ENCODE peak calls at places on chromosomes 1 and 21, in ten cellular contexts. U, W, I, J, D, T, X, R, A and Y are unnamed samples.

GRCh38 chr1:203088441-203088840 is 2.6 kb upstream of the MYOG start:
- DNase-seq in U (no peak), W (no peak), I (no peak), J (no peak), D (no peak), T (no peak), X (no peak), R (no peak), A (no peak), Y (no peak)

GRCh38 chr1:2874207-2875165 is 73.0 kb upstream of the TTC34 start:
- DNase-seq in U (no peak), W (no peak), I (no peak), J (no peak), D (no peak), T (no peak), X (no peak), R (no peak), A (no peak), Y (no peak)

GRCh38 chr1:17012775-17013501 is 1.2 kb upstream of the ATP13A2 start:
- DNase-seq in U (peak), W (peak), I (no peak), J (no peak), D (no peak), T (no peak), X (no peak), R (no peak), A (peak), Y (no peak)

GRCh38 chr1:236774926-236775325 is 20.2 kb upstream of the MTR start:
- DNase-seq in U (no peak), W (peak), I (peak), J (no peak), D (no peak), T (peak), X (no peak), R (peak), A (no peak), Y (peak)

GRCh38 chr1:154325583-154326545 is 539 bp downstream of the ATP8B2 start:
- DNase-seq in U (peak), W (peak), I (peak), J (peak), D (peak), T (no peak), X (peak), R (peak), A (no peak), Y (peak)

GRCh38 chr1:212035835-212036605 is 472 bp downstream of the DTL start:
- DNase-seq in U (no peak), W (no peak), I (no peak), J (no peak), D (peak), T (no peak), X (no peak), R (no peak), A (no peak), Y (peak)

GRCh38 chr21:32256873-32257620 is 21.8 kb downstream of the MIS18A start:
- DNase-seq in U (peak), W (peak), I (peak), J (peak), D (no peak), T (peak), X (peak), R (peak), A (peak), Y (peak)

GRCh38 chr1:244653439-244654283 is 735 bp downstream of the DESI2 start:
- DNase-seq in U (peak), W (peak), I (peak), J (no peak), D (peak), T (no peak), X (peak), R (peak), A (no peak), Y (peak)

GRCh38 chr1:30757196-30757949 is at the start of gene LAPTM5:
- DNase-seq in U (peak), W (peak), I (peak), J (no peak), D (peak), T (no peak), X (no peak), R (no peak), A (no peak), Y (peak)

GRCh38 chr1:180912801-180913616 is at the start of gene KIAA1614:
- DNase-seq in U (peak), W (peak), I (peak), J (no peak), D (no peak), T (no peak), X (peak), R (peak), A (no peak), Y (peak)

GRCh38 chr1:29569971-29570634 is 333.8 kb downstream of the PTPRU start:
- DNase-seq in U (no peak), W (peak), I (peak), J (peak), D (no peak), T (no peak), X (peak), R (peak), A (no peak), Y (peak)

GRCh38 chr1:243748706-243749283 is 101.2 kb downstream of the AKT3 start:
- DNase-seq in U (no peak), W (peak), I (peak), J (peak), D (peak), T (peak), X (peak), R (peak), A (no peak), Y (peak)

GRCh38 chr1:74485622-74486021 is 26.8 kb downstream of the LRRC53 start:
- DNase-seq in U (no peak), W (no peak), I (no peak), J (no peak), D (no peak), T (no peak), X (no peak), R (no peak), A (no peak), Y (no peak)

GRCh38 chr1:167934407-167935251 is 1.9 kb upstream of the DCAF6 start:
- DNase-seq in U (no peak), W (peak), I (peak), J (no peak), D (no peak), T (peak), X (no peak), R (peak), A (no peak), Y (peak)

GRCh38 chr1:202835548-202836072 is 24.9 kb downstream of the PCAT6 start:
- DNase-seq in U (no peak), W (no peak), I (peak), J (no peak), D (no peak), T (no peak), X (no peak), R (no peak), A (no peak), Y (no peak)

GRCh38 chr1:231690072-231690471 is 63.5 kb downstream of the DISC1 start:
- DNase-seq in U (no peak), W (no peak), I (no peak), J (no peak), D (no peak), T (no peak), X (no peak), R (no peak), A (no peak), Y (no peak)

GRCh38 chr1:151060241-151061011 is at the start of gene MLLT11:
- DNase-seq in U (peak), W (peak), I (peak), J (no peak), D (peak), T (peak), X (peak), R (peak), A (no peak), Y (peak)

GRCh38 chr1:14693996-14694395 is 95.5 kb downstream of the KAZN start:
- DNase-seq in U (no peak), W (no peak), I (no peak), J (no peak), D (no peak), T (no peak), X (no peak), R (no peak), A (no peak), Y (no peak)

GRCh38 chr1:30378023-30378596 is 345.3 kb downstream of the MATN1 start:
- DNase-seq in U (peak), W (no peak), I (no peak), J (no peak), D (no peak), T (no peak), X (no peak), R (no peak), A (no peak), Y (no peak)

GRCh38 chr1:45723248-45723930 is 27.1 kb downstream of the IPP start:
- DNase-seq in U (no peak), W (peak), I (peak), J (no peak), D (no peak), T (no peak), X (no peak), R (no peak), A (no peak), Y (no peak)

GRCh38 chr1:160987359-160988062 is 32.9 kb upstream of the ITLN2 start:
- DNase-seq in U (no peak), W (no peak), I (no peak), J (no peak), D (no peak), T (peak), X (no peak), R (no peak), A (no peak), Y (no peak)

GRCh38 chr1:115452600-115453329 is 114.7 kb upstream of the NGF start:
- DNase-seq in U (no peak), W (peak), I (no peak), J (no peak), D (no peak), T (no peak), X (no peak), R (peak), A (no peak), Y (no peak)

GRCh38 chr21:39251326-39251725 is 62.1 kb downstream of the BRWD1 start:
- DNase-seq in U (no peak), W (peak), I (peak), J (no peak), D (no peak), T (peak), X (no peak), R (peak), A (no peak), Y (peak)

GRCh38 chr1:61687901-61688300 is 37.0 kb downstream of the TM2D1 start:
- DNase-seq in U (no peak), W (peak), I (no peak), J (no peak), D (no peak), T (no peak), X (peak), R (peak), A (no peak), Y (no peak)

GRCh38 chr1:34829250-34829649 is 30.3 kb downstream of the SMIM12 start:
- DNase-seq in U (no peak), W (no peak), I (no peak), J (peak), D (no peak), T (no peak), X (no peak), R (no peak), A (no peak), Y (no peak)

GRCh38 chr21:25732091-25732760 is 2.5 kb downstream of the ATP5PF start:
- DNase-seq in U (no peak), W (no peak), I (no peak), J (no peak), D (no peak), T (no peak), X (no peak), R (no peak), A (no peak), Y (peak)

GRCh38 chr1:201925961-201926585 is 20.3 kb downstream of the LMOD1 start:
- DNase-seq in U (no peak), W (no peak), I (peak), J (no peak), D (no peak), T (no peak), X (no peak), R (peak), A (no peak), Y (peak)

GRCh38 chr1:38083541-38083940 is 36.9 kb upstream of the POU3F1 start:
- DNase-seq in U (no peak), W (no peak), I (no peak), J (no peak), D (no peak), T (peak), X (no peak), R (no peak), A (no peak), Y (no peak)

GRCh38 chr1:110209715-110210603 is at the start of gene KCNC4:
- DNase-seq in U (peak), W (peak), I (peak), J (peak), D (peak), T (peak), X (peak), R (peak), A (peak), Y (peak)